ENCODE peak calls at places on chromosomes 3 and 15, in four cellular contexts. N is cardiac muscle cell, O is posterior vena cava, E is hippocampal formation. M is an unnamed sample.

GRCh38 chr3:25604107-25604805 is 60.5 kb downstream of the TOP2B start:
- DNase-seq in N (no peak), O (no peak), E (no peak), M (no peak)

GRCh38 chr15:79881668-79882067 is 15.1 kb downstream of the MTHFS start:
- DNase-seq in E (no peak), O (no peak), N (no peak), M (no peak)

GRCh38 chr3:11238057-11238456 is 34.1 kb upstream of the ATG7 start:
- DNase-seq in E (no peak), N (no peak), O (no peak), M (no peak)

GRCh38 chr3:45858809-45859543 is 17.1 kb upstream of the LZTFL1 start:
- DNase-seq in E (no peak), O (no peak), N (no peak), M (no peak)

GRCh38 chr15:77870195-77871065 is 207.1 kb downstream of the TBC1D2B start:
- DNase-seq in N (peak), O (peak), E (peak), M (no peak)

GRCh38 chr3:192156382-192156781 is 571.0 kb downstream of the FGF12 start:
- DNase-seq in E (no peak), N (no peak), O (no peak), M (no peak)

GRCh38 chr3:72310028-72310987 is 525.4 kb upstream of the PROK2 start:
- DNase-seq in E (no peak), N (no peak), O (no peak), M (no peak)

GRCh38 chr3:179196098-179196497 is 47.9 kb downstream of the PIK3CA start:
- DNase-seq in E (no peak), N (no peak), O (no peak), M (no peak)

GRCh38 chr3:145854486-145854885 is 306.5 kb downstream of the PLOD2 start:
- DNase-seq in E (no peak), N (no peak), O (no peak), M (no peak)

GRCh38 chr3:98657429-98657828 is 64.0 kb upstream of the CPOX start:
- DNase-seq in O (no peak), N (peak), E (no peak), M (no peak)

GRCh38 chr15:31442203-31443090 is 115.8 kb downstream of the KLF13 start:
- DNase-seq in O (peak), N (no peak), E (no peak), M (no peak)

GRCh38 chr3:106421928-106422327 is 553.1 kb upstream of the CBLB start:
- DNase-seq in O (no peak), E (no peak), N (no peak), M (no peak)

GRCh38 chr15:90564109-90564508 is 34.4 kb downstream of the CRTC3 start:
- DNase-seq in E (no peak), N (no peak), O (no peak), M (no peak)

GRCh38 chr3:31974454-31974853 is 6.6 kb downstream of the OSBPL10 start:
- DNase-seq in N (no peak), O (no peak), E (no peak), M (no peak)